ENCODE peak calls at places on chromosomes 13 and 19, in eight cellular contexts. M, X, J, T, U, A, E and I are unnamed samples.

GRCh38 chr19:2529473-2529918 is 53.6 kb downstream of the GADD45B start:
- DNase-seq in E (peak), U (no peak), A (no peak), T (no peak), M (no peak), X (peak), J (peak), I (peak)

GRCh38 chr19:44856438-44857083 is 10.5 kb downstream of the NECTIN2 start:
- DNase-seq in M (no peak), E (no peak), J (no peak), A (no peak), U (no peak), T (no peak), X (no peak), I (no peak)

GRCh38 chr13:110365876-110366275 is 58.8 kb downstream of the COL4A2 start:
- DNase-seq in U (no peak), E (no peak), J (no peak), T (no peak), A (no peak), M (no peak), X (no peak), I (no peak)

GRCh38 chr13:83498486-83499190 is 383.6 kb downstream of the SLITRK1 start:
- DNase-seq in T (no peak), A (no peak), J (peak), M (no peak), U (no peak), E (peak), X (peak), I (no peak)

GRCh38 chr13:101398191-101398590 is 18.1 kb downstream of the NALCN start:
- DNase-seq in M (no peak), J (peak), X (peak), T (no peak), E (no peak), A (no peak), U (no peak), I (peak)

GRCh38 chr19:10691178-10691881 is 9.9 kb upstream of the QTRT1 start:
- DNase-seq in J (no peak), T (no peak), M (no peak), U (no peak), X (no peak), E (no peak), A (no peak), I (no peak)

GRCh38 chr19:58434217-58434616 is 5.7 kb downstream of the ZNF132 start:
- DNase-seq in J (no peak), E (no peak), T (no peak), X (no peak), M (no peak), A (no peak), U (no peak), I (peak)

GRCh38 chr13:84844473-84844872 is 954.7 kb downstream of the SLITRK6 start:
- DNase-seq in M (no peak), A (no peak), U (no peak), T (no peak), E (no peak), J (no peak), X (peak), I (peak)

GRCh38 chr19:22901431-22902130 is 69.5 kb downstream of the ZNF723 start:
- DNase-seq in U (no peak), A (no peak), M (no peak), X (no peak), T (no peak), E (no peak), J (no peak), I (no peak)

GRCh38 chr13:80337011-80337688 is 3.8 kb downstream of the SPRY2 start:
- DNase-seq in T (no peak), M (no peak), U (no peak), A (no peak), E (no peak), X (peak), J (no peak), I (no peak)

GRCh38 chr13:49220856-49221614 is 897 bp downstream of the MLNR start:
- DNase-seq in E (no peak), J (no peak), M (no peak), X (no peak), A (peak), T (peak), U (no peak), I (no peak)

GRCh38 chr13:86933676-86934075 is 737.5 kb upstream of the SLITRK5 start:
- DNase-seq in X (no peak), U (no peak), E (no peak), J (no peak), A (no peak), M (no peak), T (no peak), I (no peak)

GRCh38 chr19:51311388-51312257 is at the start of gene IGLON5:
- DNase-seq in E (no peak), M (peak), X (no peak), J (no peak), T (no peak), U (no peak), A (no peak), I (no peak)

GRCh38 chr13:43140985-43141384 is 117.6 kb downstream of the DNAJC15 start:
- DNase-seq in U (no peak), A (no peak), J (no peak), T (no peak), E (no peak), M (no peak), X (no peak), I (no peak)

GRCh38 chr13:38648912-38649311 is 38.0 kb upstream of the FREM2 start:
- DNase-seq in A (no peak), T (no peak), M (no peak), E (no peak), U (no peak), X (no peak), J (no peak), I (no peak)

GRCh38 chr13:52835071-52835793 is 13.2 kb downstream of the PCDH8 start:
- DNase-seq in T (no peak), M (no peak), A (no peak), X (no peak), U (no peak), E (no peak), J (no peak), I (no peak)

GRCh38 chr19:48274173-48274572 is 4.3 kb downstream of the ZNF114 start:
- DNase-seq in A (no peak), E (no peak), X (no peak), J (no peak), M (no peak), U (no peak), T (no peak), I (peak)

GRCh38 chr19:42468273-42468796 is 25.6 kb upstream of the CXCL17 start:
- DNase-seq in U (no peak), A (no peak), M (no peak), X (peak), J (peak), T (no peak), E (peak), I (peak)

GRCh38 chr13:24854311-24854710 is 90.3 kb downstream of the RNF17 start:
- DNase-seq in U (no peak), E (no peak), M (no peak), T (no peak), A (no peak), X (peak), J (no peak), I (no peak)

GRCh38 chr13:111550062-111550461 is 229.6 kb downstream of the TEX29 start:
- DNase-seq in J (no peak), M (no peak), U (no peak), E (no peak), A (no peak), T (no peak), X (no peak), I (no peak)

GRCh38 chr13:27858046-27858445 is 61.8 kb upstream of the PDX1 start:
- DNase-seq in E (no peak), J (no peak), M (no peak), U (no peak), T (no peak), A (no peak), X (no peak), I (no peak)

GRCh38 chr13:90868321-90868920 is 479.1 kb upstream of the MIR17HG start:
- DNase-seq in E (no peak), A (no peak), T (no peak), U (no peak), J (peak), X (peak), M (no peak), I (peak)

GRCh38 chr19:34963531-34964406 is at the start of gene ZNF792:
- DNase-seq in A (peak), J (no peak), M (peak), X (no peak), U (peak), E (peak), T (peak), I (peak)

GRCh38 chr19:43610493-43610892 is 1.4 kb upstream of the SRRM5 start:
- DNase-seq in A (no peak), U (no peak), M (no peak), T (no peak), J (peak), X (no peak), E (peak), I (no peak)

GRCh38 chr19:40143612-40144011 is 47.6 kb upstream of the MAP3K10 start:
- DNase-seq in J (no peak), E (no peak), X (no peak), T (peak), A (no peak), U (no peak), M (no peak), I (peak)

GRCh38 chr13:109362606-109363005 is 423.8 kb downstream of the IRS2 start:
- DNase-seq in T (no peak), M (no peak), A (no peak), U (no peak), E (no peak), X (no peak), J (no peak), I (no peak)

GRCh38 chr13:44312898-44313551 is 60.6 kb upstream of the SERP2 start:
- DNase-seq in A (no peak), U (no peak), E (peak), M (no peak), J (peak), T (no peak), X (peak), I (peak)

GRCh38 chr19:7829561-7830271 is at the start of gene EVI5L:
- DNase-seq in T (peak), E (peak), X (peak), U (peak), M (peak), J (peak), A (peak), I (peak)